ENCODE peak calls at places on chromosomes 3 and 15, in nine cellular contexts. Q is CD8-positive, alpha-beta memory T cell; H is CD4-positive, alpha-beta T cell; A is stomach; M is WERI-Rb-1; Y is H9; E is K562; K is MM.1S; R is tibial artery. C is an unnamed sample.
A peak's percentile ranks its signal among the peaks of the same experiment; 100 is the strongest.

GRCh38 chr3:39905788-39906187 is 96.4 kb downstream of the MYRIP start:
- DNase-seq in Q (no peak), H (no peak), A (no peak), M (no peak), Y (no peak), E (no peak), K (no peak), R (no peak), C (no peak)

GRCh38 chr3:59469948-59470723 is 420.3 kb upstream of the CFAP20DC start:
- DNase-seq in Q (no peak), H (no peak), A (no peak), M (no peak), Y (no peak), E (no peak), K (peak; percentile 50), R (no peak), C (no peak)

GRCh38 chr3:40741729-40742128 is 217.0 kb downstream of the ZNF621 start:
- DNase-seq in Q (no peak), H (no peak), A (no peak), M (no peak), Y (no peak), E (no peak), K (peak; percentile 20), R (no peak), C (no peak)

GRCh38 chr3:155853214-155854146 is 747 bp downstream of the SLC33A1 start:
- DNase-seq in Q (no peak), H (no peak), A (peak; percentile 29), M (peak; percentile 35), Y (no peak), E (peak; percentile 37), K (peak; percentile 44), R (no peak), C (peak; percentile 70)

GRCh38 chr3:122577409-122578028 is at the start of gene PARP15:
- DNase-seq in Q (peak; percentile 47), H (peak; percentile 24), A (no peak), M (no peak), Y (peak; percentile 60), E (peak; percentile 7), K (no peak), R (no peak), C (peak; percentile 56)

GRCh38 chr3:193788189-193788946 is 195.4 kb downstream of the OPA1 start:
- DNase-seq in Q (no peak), H (no peak), A (peak; percentile 65), M (peak; percentile 39), Y (peak; percentile 84), E (peak; percentile 89), K (peak; percentile 77), R (no peak), C (peak; percentile 61)

GRCh38 chr15:41417812-41418211 is 917 bp downstream of the RTF1 start:
- DNase-seq in Q (no peak), H (no peak), A (no peak), M (no peak), Y (no peak), E (no peak), K (no peak), R (no peak), C (no peak)

GRCh38 chr3:136678981-136679380 is 73.2 kb downstream of the STAG1 start:
- DNase-seq in Q (no peak), H (no peak), A (no peak), M (no peak), Y (no peak), E (no peak), K (no peak), R (no peak), C (no peak)

GRCh38 chr3:182259579-182259978 is 533.7 kb upstream of the ATP11B start:
- DNase-seq in Q (no peak), H (no peak), A (peak; percentile 29), M (peak; percentile 16), Y (peak; percentile 66), E (no peak), K (no peak), R (no peak), C (peak; percentile 70)

GRCh38 chr3:55486101-55486856 is 827 bp downstream of the WNT5A start:
- DNase-seq in Q (no peak), H (no peak), A (peak; percentile 63), M (peak; percentile 53), Y (peak; percentile 68), E (no peak), K (peak; percentile 41), R (no peak), C (peak; percentile 78)

GRCh38 chr3:116920836-116921596 is 211.4 kb downstream of the TUSC7 start:
- DNase-seq in Q (no peak), H (no peak), A (no peak), M (no peak), Y (no peak), E (no peak), K (no peak), R (no peak), C (no peak)

GRCh38 chr15:73172508-73172907 is 120.2 kb downstream of the NEO1 start:
- DNase-seq in Q (no peak), H (no peak), A (no peak), M (no peak), Y (no peak), E (no peak), K (no peak), R (no peak), C (no peak)

GRCh38 chr15:59242649-59243048 is 36.0 kb downstream of the LDHAL6B start:
- DNase-seq in Q (no peak), H (no peak), A (no peak), M (no peak), Y (no peak), E (no peak), K (no peak), R (no peak), C (no peak)

GRCh38 chr15:69482686-69483256 is 30.2 kb downstream of the RPLP1 start:
- DNase-seq in Q (no peak), H (no peak), A (peak; percentile 61), M (no peak), Y (no peak), E (no peak), K (no peak), R (peak; percentile 11), C (no peak)

GRCh38 chr3:17964113-17964512 is 221.7 kb upstream of the TBC1D5 start:
- DNase-seq in Q (no peak), H (no peak), A (no peak), M (no peak), Y (no peak), E (no peak), K (no peak), R (no peak), C (no peak)

GRCh38 chr3:176568189-176568588 is 629.1 kb downstream of the TBL1XR1 start:
- DNase-seq in Q (no peak), H (no peak), A (no peak), M (no peak), Y (no peak), E (no peak), K (no peak), R (no peak), C (no peak)
- H3K27me3 ChIP-seq in Q (no peaks in the 10 kb centered on the region), H (no peaks in the 10 kb centered on the region), A (no peaks in the 10 kb centered on the region), M (no peaks in the 10 kb centered on the region), Y (no peaks in the 10 kb centered on the region), E (no peaks in the 10 kb centered on the region), K (no peaks in the 10 kb centered on the region), R (no peaks in the 10 kb centered on the region), C (no peaks in the 10 kb centered on the region)

GRCh38 chr3:112089956-112090898 is 4.0 kb downstream of the C3orf52 start:
- DNase-seq in Q (no peak), H (no peak), A (no peak), M (no peak), Y (no peak), E (no peak), K (peak; percentile 78), R (no peak), C (no peak)

GRCh38 chr3:112086857-112087524 is 802 bp downstream of the C3orf52 start:
- DNase-seq in Q (no peak), H (no peak), A (no peak), M (no peak), Y (no peak), E (no peak), K (no peak), R (no peak), C (peak; percentile 21)

GRCh38 chr3:112087746-112088145 is 1.6 kb downstream of the C3orf52 start:
- DNase-seq in Q (no peak), H (no peak), A (peak; percentile 43), M (no peak), Y (no peak), E (no peak), K (no peak), R (no peak), C (peak; percentile 74)

GRCh38 chr3:112090899-112091586 is 4.9 kb downstream of the C3orf52 start:
- DNase-seq in Q (no peak), H (no peak), A (peak; percentile 44), M (no peak), Y (no peak), E (no peak), K (peak; percentile 85), R (no peak), C (peak; percentile 33)

DNA sequence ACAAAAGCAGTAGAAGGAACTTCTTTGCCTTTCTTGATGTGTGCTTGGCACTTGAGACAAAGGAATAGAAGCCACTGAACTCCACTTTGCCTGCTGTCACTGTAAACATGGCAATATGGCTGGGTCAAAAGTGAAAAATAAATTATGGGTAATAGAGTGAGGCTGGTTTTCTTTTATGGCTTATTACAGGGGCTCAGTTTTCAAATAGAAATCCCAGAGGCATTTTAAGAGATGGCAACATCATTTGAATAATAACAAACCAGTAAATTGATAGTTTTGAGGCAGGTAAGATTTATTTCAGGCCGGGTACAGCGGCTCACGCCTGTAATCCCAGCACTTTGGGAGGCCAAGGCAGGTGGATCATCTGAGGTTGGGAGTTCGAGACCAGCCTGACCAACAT is 2.8 kb downstream of the C3orf52 start:
- DNase-seq in Q (no peak), H (no peak), A (no peak), M (no peak), Y (no peak), E (no peak), K (no peak), R (no peak), C (no peak)
- H3K27me3 ChIP-seq in Q (no peaks in the 10 kb centered on the region), H (no peaks in the 10 kb centered on the region), A (no peaks in the 10 kb centered on the region), M (no peaks in the 10 kb centered on the region), Y (no peaks in the 10 kb centered on the region), E (no peaks in the 10 kb centered on the region), K (no peaks in the 10 kb centered on the region), R (no peaks in the 10 kb centered on the region), C (no peaks in the 10 kb centered on the region)

GRCh38 chr3:53774414-53774813 is 71.8 kb downstream of the CHDH start:
- DNase-seq in Q (no peak), H (no peak), A (no peak), M (no peak), Y (no peak), E (no peak), K (no peak), R (no peak), C (no peak)
- H3K27me3 ChIP-seq in Q (no peaks in the 10 kb centered on the region), H (no peaks in the 10 kb centered on the region), A (no peaks in the 10 kb centered on the region), M (no peaks in the 10 kb centered on the region), Y (no peaks in the 10 kb centered on the region), E (peaks cover 35% of the 10 kb centered on the region), K (no peaks in the 10 kb centered on the region), R (no peaks in the 10 kb centered on the region), C (no peaks in the 10 kb centered on the region)

DNA sequence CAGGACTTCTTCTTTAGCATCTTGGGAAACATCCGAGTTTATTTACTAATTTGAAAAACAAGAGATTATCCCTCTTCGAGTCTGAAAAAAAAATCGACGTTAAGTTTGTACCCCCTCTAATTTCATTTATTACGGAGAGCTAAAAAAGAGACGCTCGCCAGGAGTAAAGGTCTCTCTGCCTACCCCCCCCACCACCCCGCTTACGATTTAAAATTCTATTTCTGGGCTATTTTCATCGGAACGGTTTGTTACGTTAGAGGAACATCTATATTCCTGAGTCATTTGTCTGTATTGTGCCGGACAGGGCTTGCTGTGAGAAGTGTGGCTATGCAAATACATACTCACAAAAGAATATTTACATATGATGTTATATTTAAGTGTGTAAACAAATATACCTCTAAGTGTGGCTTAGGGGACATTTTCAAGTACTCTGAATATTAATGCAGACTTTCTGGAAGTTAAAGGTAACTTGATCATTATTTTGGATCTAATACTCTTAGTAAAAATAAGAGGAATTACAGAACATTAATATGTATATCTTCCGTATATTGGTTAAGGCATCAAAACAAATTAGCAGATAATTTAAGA is 1.4 kb upstream of the SHOX2 start:
- DNase-seq in Q (no peak), H (no peak), A (no peak), M (no peak), Y (no peak), E (no peak), K (no peak), R (no peak), C (no peak)
- H3K27me3 ChIP-seq in Q (peaks cover 52% of the 10 kb centered on the region), H (peaks cover 69% of the 10 kb centered on the region), A (peaks cover 31% of the 10 kb centered on the region), M (no peaks in the 10 kb centered on the region), Y (peaks cover 41% of the 10 kb centered on the region), E (no peaks in the 10 kb centered on the region), K (peaks cover 23% of the 10 kb centered on the region), R (no peaks in the 10 kb centered on the region), C (peaks cover 34% of the 10 kb centered on the region)